ENCODE peak calls at places on chromosomes 1 and 21, in four cellular contexts. W is GM13977, Y is cardiac muscle cell, I is transverse colon. O is an unnamed sample.
A peak's percentile ranks its signal among the peaks of the same experiment; 100 is the strongest.

GRCh38 chr1:68916227-68916853 is 419.5 kb upstream of the DEPDC1 start:
- DNase-seq in Y (no peak), W (no peak), I (no peak), O (no peak)

GRCh38 chr1:41862411-41863221 is 56.1 kb downstream of the HIVEP3 start:
- DNase-seq in I (no peak), W (no peak), Y (no peak), O (peak; percentile 73)

GRCh38 chr1:41051022-41051421 is 29.5 kb upstream of the SLFNL1 start:
- DNase-seq in W (no peak), Y (no peak), I (no peak), O (no peak)

GRCh38 chr21:38909929-38910328 is 104.2 kb downstream of the ETS2 start:
- DNase-seq in Y (no peak), W (no peak), I (no peak), O (no peak)

GRCh38 chr1:113219377-113219776 is 146.4 kb downstream of the LRIG2 start:
- DNase-seq in W (no peak), I (peak; percentile 36), Y (no peak), O (no peak)

GRCh38 chr21:44815852-44816628 is 1.8 kb downstream of the SUMO3 start:
- DNase-seq in Y (no peak), I (no peak), W (no peak), O (no peak)

GRCh38 chr1:241733899-241734298 is 81.8 kb downstream of the WDR64 start:
- DNase-seq in I (no peak), Y (no peak), W (no peak), O (no peak)

GRCh38 chr1:174726167-174726879 is 273.4 kb upstream of the CACYBP start:
- DNase-seq in I (no peak), W (peak; percentile 26), Y (peak; percentile 12), O (no peak)

GRCh38 chr1:203038891-203039608 is 12.8 kb downstream of the PPFIA4 start:
- DNase-seq in I (peak; percentile 74), Y (peak; percentile 84), W (peak; percentile 80), O (no peak)

GRCh38 chr1:39779137-39779536 is 8.0 kb upstream of the OXCT2 start:
- DNase-seq in I (no peak), Y (no peak), W (no peak), O (peak; percentile 40)

GRCh38 chr1:64934115-64934880 is 32.1 kb downstream of the JAK1 start:
- DNase-seq in W (no peak), I (no peak), Y (no peak), O (peak; percentile 68)

GRCh38 chr1:159066108-159066507 is 10.5 kb downstream of the AIM2 start:
- DNase-seq in W (peak; percentile 11), Y (no peak), I (no peak), O (no peak)

GRCh38 chr1:155989242-155989991 is 11.1 kb upstream of the ARHGEF2 start:
- DNase-seq in W (peak; percentile 82), I (peak; percentile 75), Y (peak; percentile 76), O (peak; percentile 94)

GRCh38 chr1:46370214-46370633 is 23.9 kb upstream of the FAAH start:
- DNase-seq in Y (no peak), I (no peak), W (peak; percentile 50), O (peak; percentile 52)

GRCh38 chr1:112359961-112360767 is 35.9 kb upstream of the CTTNBP2NL start:
- DNase-seq in W (no peak), I (peak; percentile 79), Y (no peak), O (no peak)

GRCh38 chr1:176575991-176576390 is 113.0 kb downstream of the PAPPA2 start:
- DNase-seq in W (no peak), Y (no peak), I (no peak), O (no peak)

GRCh38 chr21:35249636-35250035 is 200.5 kb upstream of the RUNX1 start:
- DNase-seq in W (no peak), Y (no peak), I (no peak), O (no peak)

GRCh38 chr21:29299906-29300546 is 1.3 kb downstream of the BACH1 start:
- DNase-seq in I (peak; percentile 57), W (peak; percentile 74), Y (peak; percentile 70), O (peak; percentile 95)

GRCh38 chr21:17858764-17859163 is 39.6 kb upstream of the C21orf91 start:
- DNase-seq in W (no peak), I (no peak), Y (no peak), O (no peak)

GRCh38 chr1:1122078-1122811 is 6.4 kb upstream of the C1orf159 start:
- DNase-seq in W (peak; percentile 94), Y (peak; percentile 89), I (peak; percentile 90), O (peak; percentile 79)

GRCh38 chr1:101520302-101520701 is 283.5 kb downstream of the S1PR1 start:
- DNase-seq in W (peak; percentile 33), I (peak; percentile 7), Y (peak; percentile 65), O (no peak)
- TF ChIP-seq CTCF in W (peak; percentile 80), I (peak; percentile 66), Y (peak; percentile 81), O (peak; percentile 44)

DNA sequence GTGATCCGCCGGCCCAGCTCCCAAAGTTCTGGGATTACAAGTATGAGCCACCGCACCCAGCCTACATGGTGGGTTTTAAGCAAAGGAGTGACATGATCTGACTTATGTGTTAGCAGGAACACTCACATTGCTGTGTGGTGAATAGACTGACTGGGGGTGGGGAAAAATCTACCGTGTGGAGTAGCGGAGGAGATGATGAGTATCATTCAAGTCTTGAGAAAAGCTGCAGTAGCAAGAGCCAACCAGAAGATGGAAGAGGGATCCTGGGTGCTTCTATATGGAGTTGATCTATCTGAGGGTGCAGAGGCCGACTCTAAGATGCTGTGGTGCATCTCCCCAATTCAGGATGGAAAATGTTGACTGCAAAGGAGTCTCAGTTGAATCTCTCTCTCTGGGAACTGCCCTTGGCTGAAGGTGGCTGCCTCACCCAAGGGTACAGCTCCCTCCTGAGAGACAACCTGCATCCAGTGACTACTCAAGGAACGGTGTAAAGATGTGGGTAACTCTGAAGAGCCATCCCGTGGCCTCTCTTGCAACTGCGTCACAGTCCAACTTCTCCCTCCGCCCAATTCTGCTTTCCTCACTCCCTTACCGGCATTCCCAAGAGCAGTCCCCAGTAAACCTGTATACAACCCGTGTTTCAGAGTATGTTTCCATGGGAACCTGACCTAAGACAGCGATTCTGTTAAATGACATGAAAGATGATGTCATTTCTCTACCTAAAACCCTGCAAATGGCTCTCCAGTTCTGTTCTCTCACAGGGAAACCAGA is 7.4 kb upstream of the B3GALNT2 start:
- DNase-seq in I (no peak), W (no peak), Y (peak; percentile 5), O (no peak)
- TF ChIP-seq CTCF in I (no peak), W (peak; percentile 11), Y (peak; percentile 3), O (no peak)

GRCh38 chr1:185666582-185666981 is 67.6 kb upstream of the HMCN1 start:
- DNase-seq in W (no peak), I (no peak), Y (no peak), O (no peak)

GRCh38 chr1:185674201-185674600 is 60.0 kb upstream of the HMCN1 start:
- DNase-seq in W (no peak), Y (no peak), I (no peak), O (no peak)

GRCh38 chr1:185668013-185668412 is 66.2 kb upstream of the HMCN1 start:
- DNase-seq in W (no peak), I (no peak), Y (no peak), O (no peak)

GRCh38 chr1:185672719-185673360 is 61.4 kb upstream of the HMCN1 start:
- DNase-seq in I (no peak), Y (no peak), W (no peak), O (no peak)

GRCh38 chr1:185670187-185670627 is 64.0 kb upstream of the HMCN1 start:
- DNase-seq in Y (peak; percentile 65), I (peak; percentile 49), W (no peak), O (no peak)
- TF ChIP-seq CTCF in Y (peak; percentile 70), I (peak; percentile 42), W (peak; percentile 44), O (peak; percentile 40)

GRCh38 chr1:48688102-48688760 is 88.5 kb downstream of the BEND5 start:
- DNase-seq in I (no peak), W (peak; percentile 49), Y (no peak), O (no peak)
- TF ChIP-seq CTCF in I (peak; percentile 8), W (peak; percentile 31), Y (peak; percentile 25), O (peak; percentile 27)

DNA sequence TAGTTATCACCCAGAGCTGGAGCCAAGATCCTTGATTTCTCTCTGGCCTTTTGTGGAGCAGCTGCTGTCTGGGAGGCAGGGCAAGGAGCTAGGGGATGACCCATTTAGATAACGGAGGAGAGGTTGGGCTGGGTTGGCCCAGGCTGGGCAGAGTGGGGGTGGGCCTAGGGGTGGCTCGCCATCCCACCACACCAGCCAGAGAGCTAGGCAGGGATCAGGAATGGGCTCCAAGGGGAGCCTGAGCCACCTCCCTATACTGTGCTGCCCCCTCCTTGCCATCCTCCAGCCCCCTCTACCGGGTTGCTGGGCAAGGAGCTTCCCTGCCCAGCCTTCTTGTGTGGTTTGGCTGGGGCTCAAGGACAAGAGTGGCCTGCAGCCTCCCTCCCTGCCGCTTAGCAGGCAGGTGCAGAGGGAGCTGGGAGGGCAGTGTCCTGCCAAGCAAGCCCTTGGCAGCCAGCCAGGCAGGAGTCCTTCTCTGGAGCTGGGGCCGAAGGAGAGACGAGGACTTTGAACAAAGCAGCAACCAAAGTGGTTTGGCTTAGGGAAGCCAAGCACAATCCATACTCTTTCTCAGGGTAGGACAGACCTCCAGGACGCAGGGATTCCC is 4.1 kb downstream of the NUAK2 start:
- DNase-seq in I (peak; percentile 93), W (no peak), Y (peak; percentile 94), O (no peak)
- TF ChIP-seq CTCF in I (no peak), W (no peak), Y (no peak), O (no peak)

GRCh38 chr1:118158918-118159317 is 26.1 kb downstream of the SPAG17 start:
- DNase-seq in Y (no peak), W (no peak), I (no peak), O (no peak)

GRCh38 chr1:118151312-118151937 is 33.6 kb downstream of the SPAG17 start:
- DNase-seq in Y (peak; percentile 63), W (peak; percentile 14), I (peak; percentile 28), O (no peak)

GRCh38 chr1:118157506-118157905 is 27.5 kb downstream of the SPAG17 start:
- DNase-seq in I (no peak), Y (no peak), W (no peak), O (no peak)

GRCh38 chr1:118155106-118155505 is 29.9 kb downstream of the SPAG17 start:
- DNase-seq in Y (no peak), I (no peak), W (no peak), O (no peak)

GRCh38 chr1:118154220-118154619 is 30.8 kb downstream of the SPAG17 start:
- DNase-seq in W (peak; percentile 17), Y (peak; percentile 11), I (no peak), O (no peak)
- TF ChIP-seq CTCF in W (peak; percentile 65), Y (peak; percentile 47), I (no peak), O (no peak)

O was measured in CD14-positive monocyte.